ENCODE peak calls at places on chromosomes 3 and 15, in five cellular contexts. O is H9, Z is mesenchymal stem cell, V is neuronal stem cell, Q is H1. L is an unnamed sample. For H3K9me3, the result is how much of the 10 kb centered on the place peaks cover.

GRCh38 chr15:74414603-74415338 is 19.0 kb downstream of the SEMA7A start:
- DNase-seq in O (no peak), Z (no peak), V (no peak), Q (no peak), L (no peak)

GRCh38 chr3:189498995-189499704 is 132.0 kb upstream of the TP63 start:
- DNase-seq in O (no peak), Z (no peak), V (no peak), Q (no peak), L (no peak)

GRCh38 chr3:129822679-129823078 is 70.8 kb downstream of the TMCC1 start:
- DNase-seq in O (no peak), Z (no peak), V (no peak), Q (no peak), L (peak)

GRCh38 chr3:126607214-126607908 is 47.6 kb downstream of the TXNRD3 start:
- DNase-seq in O (no peak), Z (peak), V (no peak), Q (no peak), L (no peak)

GRCh38 chr15:80887148-80887547 is 102.5 kb downstream of the MESD start:
- DNase-seq in O (no peak), Z (peak), V (no peak), Q (no peak), L (no peak)

GRCh38 chr3:118550122-118550521 is 484.5 kb downstream of the IGSF11 start:
- DNase-seq in O (no peak), Z (no peak), V (no peak), Q (no peak), L (peak)

GRCh38 chr15:40381818-40382529 is 547 bp upstream of the KNSTRN start:
- DNase-seq in O (no peak), Z (no peak), V (no peak), Q (no peak), L (no peak)

GRCh38 chr15:53457479-53457878 is 302.0 kb downstream of the WDR72 start:
- DNase-seq in O (no peak), Z (no peak), V (no peak), Q (no peak), L (no peak)

GRCh38 chr3:168991813-168992212 is 671.7 kb downstream of the MECOM start:
- DNase-seq in O (no peak), Z (no peak), V (no peak), Q (no peak), L (no peak)

GRCh38 chr3:31105011-31105410 is 210.6 kb upstream of the GADL1 start:
- DNase-seq in O (no peak), Z (no peak), V (no peak), Q (no peak), L (no peak)

GRCh38 chr15:65732698-65733097 is 59.4 kb downstream of the DENND4A start:
- DNase-seq in O (no peak), Z (no peak), V (no peak), Q (no peak), L (no peak)

GRCh38 chr3:50102558-50102957 is 13.8 kb downstream of the RBM5 start:
- DNase-seq in O (no peak), Z (no peak), V (no peak), Q (no peak), L (no peak)

GRCh38 chr3:12829886-12830784 is 11.2 kb downstream of the RPL32 start:
- DNase-seq in O (peak), Z (no peak), V (no peak), Q (no peak), L (no peak)

GRCh38 chr15:74826372-74826819 is at the start of gene CPLX3:
- DNase-seq in O (peak), Z (peak), V (peak), Q (peak), L (no peak)

GRCh38 chr3:98589331-98589870 is 4.0 kb downstream of the CPOX start:
- DNase-seq in O (no peak), Z (peak), V (no peak), Q (no peak), L (no peak)

GRCh38 chr15:29132110-29132420 is 137.6 kb downstream of the NSMCE3 start:
- DNase-seq in O (peak), Z (no peak), V (no peak), Q (no peak), L (no peak)

GRCh38 chr3:11037966-11038365 is 45.4 kb downstream of the SLC6A1 start:
- DNase-seq in O (no peak), Z (no peak), V (no peak), Q (no peak), L (no peak)

GRCh38 chr3:118909751-118910150 is 124.9 kb downstream of the IGSF11 start:
- DNase-seq in O (no peak), Z (no peak), V (no peak), Q (no peak), L (no peak)

GRCh38 chr3:155908086-155908485 is 37.6 kb downstream of the GMPS start:
- DNase-seq in O (peak), Z (no peak), V (no peak), Q (no peak), L (no peak)

GRCh38 chr3:151974067-151974466 is 100.6 kb downstream of the SUCNR1 start:
- DNase-seq in O (no peak), Z (peak), V (no peak), Q (no peak), L (peak)

GRCh38 chr15:77682564-77682963 is 49.9 kb upstream of the LINGO1 start:
- DNase-seq in O (no peak), Z (no peak), V (no peak), Q (no peak), L (no peak)

GRCh38 chr3:51375136-51375535 is 10.0 kb upstream of the MANF start:
- DNase-seq in O (no peak), Z (no peak), V (no peak), Q (no peak), L (no peak)

GRCh38 chr3:46664971-46665762 is 28.3 kb downstream of the ALS2CL start:
- DNase-seq in O (peak), Z (no peak), V (no peak), Q (no peak), L (peak)

GRCh38 chr3:9204253-9205005 is 45.0 kb downstream of the SRGAP3 start:
- DNase-seq in O (no peak), Z (no peak), V (peak), Q (no peak), L (no peak)

GRCh38 chr15:25176991-25177954 is 222.5 kb downstream of the SNRPN start:
- DNase-seq in O (no peak), Z (no peak), V (no peak), Q (peak), L (no peak)

GRCh38 chr3:190064112-190064511 is 56.6 kb downstream of the P3H2 start:
- DNase-seq in O (no peak), Z (peak), V (no peak), Q (no peak), L (no peak)

GRCh38 chr3:10357592-10358308 is 36.8 kb upstream of the SEC13 start:
- DNase-seq in O (no peak), Z (peak), V (no peak), Q (no peak), L (peak)

GRCh38 chr3:109178701-109179100 is 42.2 kb downstream of the C3orf85 start:
- DNase-seq in O (no peak), Z (no peak), V (no peak), Q (no peak), L (no peak)

GRCh38 chr15:32677238-32677750 is 35.8 kb downstream of the SCG5 start:
- DNase-seq in O (no peak), Z (no peak), V (no peak), Q (no peak), L (no peak)

GRCh38 chr3:17021614-17022013 is 136.9 kb downstream of the PLCL2 start:
- DNase-seq in O (no peak), Z (no peak), V (no peak), Q (no peak), L (no peak)

GRCh38 chr3:192229866-192230265 is 497.5 kb downstream of the FGF12 start:
- DNase-seq in O (no peak), Z (peak), V (no peak), Q (no peak), L (peak)

GRCh38 chr3:131231710-131232348 is 149.7 kb upstream of the NUDT16 start:
- DNase-seq in O (no peak), Z (no peak), V (no peak), Q (no peak), L (no peak)

GRCh38 chr15:67091073-67091965 is 25.9 kb downstream of the SMAD3 start:
- DNase-seq in O (no peak), Z (peak), V (no peak), Q (no peak), L (no peak)

GRCh38 chr15:26615927-26616302 is 157.0 kb downstream of the GABRB3 start:
- DNase-seq in O (no peak), Z (no peak), V (no peak), Q (no peak), L (no peak)

GRCh38 chr15:26620528-26620927 is 152.3 kb downstream of the GABRB3 start:
- DNase-seq in O (no peak), Z (no peak), V (no peak), Q (no peak), L (no peak)

GRCh38 chr15:26615188-26615926 is 157.5 kb downstream of the GABRB3 start:
- DNase-seq in O (no peak), Z (no peak), V (no peak), Q (no peak), L (no peak)

GRCh38 chr15:26614734-26615133 is 158.1 kb downstream of the GABRB3 start:
- DNase-seq in O (no peak), Z (no peak), V (no peak), Q (no peak), L (no peak)
- H3K9me3 ChIP-seq in O (under half), Z (under half), V (under half), Q (under half), L (under half)

DNA sequence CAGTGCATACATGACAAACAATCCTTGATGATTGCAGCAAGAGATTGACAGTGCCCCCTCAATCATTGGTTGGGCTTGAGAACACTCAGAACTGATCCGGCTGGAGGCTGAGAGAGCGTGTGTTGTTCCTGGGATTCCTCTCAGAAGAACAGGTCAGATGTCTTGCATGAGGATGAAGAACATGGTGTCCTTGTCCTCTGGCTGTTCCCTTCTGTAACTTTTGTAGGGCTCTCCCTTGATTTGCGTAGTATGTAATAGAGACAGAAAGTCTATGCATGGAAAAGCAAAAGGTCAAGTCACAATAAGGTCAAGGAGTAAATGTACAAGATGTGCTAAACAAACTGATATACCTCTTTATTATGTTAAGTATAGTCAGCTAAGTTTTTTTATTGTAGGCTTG is 8.2 kb downstream of the CHST2 start:
- DNase-seq in O (no peak), Z (peak), V (no peak), Q (no peak), L (no peak)
- H2BK12ac ChIP-seq in O (no peak), Z (no peak), V (no peak), Q (no peak), L (no peak)

GRCh38 chr3:64358853-64359252 is 133.6 kb upstream of the PRICKLE2 start:
- DNase-seq in O (no peak), Z (no peak), V (no peak), Q (no peak), L (no peak)

GRCh38 chr3:64359735-64360134 is 134.5 kb upstream of the PRICKLE2 start:
- DNase-seq in O (no peak), Z (no peak), V (no peak), Q (no peak), L (no peak)

GRCh38 chr3:64357481-64357880 is 132.2 kb upstream of the PRICKLE2 start:
- DNase-seq in O (no peak), Z (no peak), V (no peak), Q (no peak), L (no peak)

GRCh38 chr3:64360261-64360660 is 135.0 kb upstream of the PRICKLE2 start:
- DNase-seq in O (no peak), Z (no peak), V (no peak), Q (no peak), L (no peak)

DNA sequence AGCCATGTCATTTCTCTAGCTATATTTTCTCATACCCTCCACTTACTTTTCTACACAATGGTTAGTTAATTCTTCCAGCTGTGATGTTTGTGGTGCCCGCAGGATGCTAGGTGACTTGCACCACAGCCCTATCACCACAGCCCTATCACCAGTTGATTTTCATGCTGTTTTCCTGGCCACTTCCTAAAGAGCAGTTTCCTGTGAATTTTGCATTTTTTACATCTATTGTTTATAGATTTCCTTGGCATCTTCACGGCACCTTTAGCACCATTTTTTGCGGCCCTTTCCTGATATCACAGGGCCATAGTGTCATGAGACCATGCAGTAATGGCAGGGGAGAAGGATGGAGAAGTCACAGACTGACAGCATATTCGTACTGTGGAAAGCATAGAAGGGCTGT is 132.9 kb upstream of the PRICKLE2 start:
- DNase-seq in O (no peak), Z (no peak), V (no peak), Q (no peak), L (no peak)
- H3K9me3 ChIP-seq in O (under half), Z (under half), V (under half), Q (under half), L (under half)

DNA sequence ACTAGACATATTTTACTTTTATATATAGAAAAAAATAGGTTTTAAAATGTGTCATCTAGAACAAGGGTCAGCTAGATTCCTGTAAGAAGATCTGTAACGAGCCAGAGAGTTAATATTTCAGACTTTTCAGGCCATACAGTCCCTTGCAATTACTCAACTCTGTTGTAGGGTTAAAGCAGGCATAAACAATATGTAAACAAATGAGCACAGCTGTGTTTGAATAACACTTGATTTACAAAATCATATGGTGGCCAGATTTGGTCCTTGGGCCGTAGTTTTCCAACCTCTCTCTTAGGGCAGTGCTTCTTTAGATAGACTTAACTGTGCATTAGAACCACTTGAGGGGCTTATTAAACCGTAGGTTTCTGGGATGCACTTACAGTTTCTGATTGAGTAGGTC is 19.6 kb downstream of the LRRC57 start:
- DNase-seq in O (no peak), Z (peak), V (no peak), Q (no peak), L (no peak)
- H2BK12ac ChIP-seq in O (no peak), Z (no peak), V (no peak), Q (no peak), L (no peak)

DNA sequence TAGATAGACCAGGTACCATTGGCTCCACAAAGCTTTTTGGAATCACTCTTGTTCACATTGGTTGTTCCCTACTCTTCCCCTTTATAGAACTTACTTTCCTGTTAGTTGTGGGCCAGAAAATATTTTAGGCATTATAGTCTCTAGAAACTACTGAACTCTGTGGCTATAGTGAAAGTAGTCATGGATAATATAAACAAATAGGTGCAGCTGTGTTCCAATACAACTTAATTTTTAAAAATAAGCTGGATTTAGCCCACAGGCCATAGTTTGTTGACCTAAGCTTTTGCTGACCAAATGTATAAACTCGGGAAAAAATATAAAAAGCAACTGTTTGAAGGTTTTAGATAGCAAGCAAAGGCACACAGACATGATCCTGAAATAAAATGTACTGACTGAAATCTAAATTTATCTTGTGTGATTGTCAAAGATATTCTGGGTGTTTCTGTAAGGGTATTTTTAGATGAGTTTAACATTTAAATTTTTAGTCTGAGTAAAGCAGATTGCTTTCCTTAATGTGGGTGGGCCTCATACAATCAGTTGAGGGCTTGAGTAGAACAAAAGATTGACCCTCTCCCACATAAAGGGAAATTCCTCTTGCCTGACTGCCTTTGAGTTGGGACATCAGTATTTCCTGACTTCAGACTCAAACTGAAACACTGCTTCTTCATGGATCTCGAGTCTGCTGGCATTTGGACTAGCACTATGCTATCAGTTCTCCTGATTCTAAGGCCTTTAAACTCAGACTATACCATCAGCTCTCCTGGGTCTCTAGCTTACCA is 13.2 kb downstream of the IQCB1 start:
- DNase-seq in O (no peak), Z (peak), V (no peak), Q (no peak), L (no peak)
- H3K9me3 ChIP-seq in O (under half), Z (under half), V (half or more), Q (under half), L (under half)

L was measured in trophoblast cell.